ENCODE peak calls at places on chromosomes 2 and 18, in eight cellular contexts. Q is T-helper 9 cell; J is smooth muscle cell of the brain vasculature; D is body of pancreas; P is stimulated activated CD8-positive, alpha-beta memory T cell treated with anti-CD3 and anti-CD28 coated beads, Interleukin-4, amount 100 ng/mL, for 1 hour; Z is Calu3; R is G401; A is NCI-H2029. K is an unnamed sample.

GRCh38 chr2:138183700-138184099 is 219.4 kb downstream of the HNMT start:
- DNase-seq in Q (no peak), J (no peak), D (no peak), P (no peak), Z (no peak), R (no peak), A (no peak), K (no peak)

GRCh38 chr2:216574046-216574445 is 59.2 kb upstream of the IGFBP2 start:
- DNase-seq in Q (no peak), J (no peak), D (no peak), P (no peak), Z (no peak), R (no peak), A (no peak), K (peak)

GRCh38 chr2:155600914-155601760 is 731.4 kb downstream of the NR4A2 start:
- DNase-seq in Q (no peak), J (no peak), D (no peak), P (no peak), Z (no peak), R (no peak), A (no peak), K (no peak)

GRCh38 chr2:88671786-88672427 is 19.6 kb upstream of the RPIA start:
- DNase-seq in Q (no peak), J (no peak), D (peak), P (no peak), Z (peak), R (peak), A (peak), K (peak)

GRCh38 chr18:62795813-62796212 is 80.5 kb downstream of the PHLPP1 start:
- DNase-seq in Q (no peak), J (no peak), D (no peak), P (no peak), Z (no peak), R (no peak), A (no peak), K (no peak)

GRCh38 chr2:44358498-44358897 is 2.8 kb downstream of the PREPL start:
- DNase-seq in Q (peak), J (no peak), D (peak), P (no peak), Z (peak), R (peak), A (peak), K (no peak)

GRCh38 chr2:150459281-150459680 is 28.2 kb downstream of the RND3 start:
- DNase-seq in Q (no peak), J (no peak), D (no peak), P (no peak), Z (no peak), R (no peak), A (no peak), K (no peak)

GRCh38 chr2:38076250-38076709 is 329 bp upstream of the CYP1B1 start:
- DNase-seq in Q (no peak), J (peak), D (peak), P (no peak), Z (peak), R (no peak), A (no peak), K (peak)

GRCh38 chr2:157185828-157186227 is 71.7 kb upstream of the GALNT5 start:
- DNase-seq in Q (no peak), J (no peak), D (no peak), P (no peak), Z (no peak), R (no peak), A (no peak), K (no peak)

GRCh38 chr18:44848931-44849330 is 168.2 kb downstream of the SETBP1 start:
- DNase-seq in Q (no peak), J (no peak), D (peak), P (no peak), Z (no peak), R (peak), A (peak), K (no peak)

GRCh38 chr18:62877448-62878221 is 162.3 kb downstream of the PHLPP1 start:
- DNase-seq in Q (no peak), J (no peak), D (no peak), P (no peak), Z (no peak), R (no peak), A (no peak), K (no peak)

GRCh38 chr2:184799386-184799785 is 201.1 kb downstream of the ZNF804A start:
- DNase-seq in Q (no peak), J (no peak), D (no peak), P (no peak), Z (no peak), R (no peak), A (no peak), K (no peak)

GRCh38 chr2:37230581-37230980 is 815 bp downstream of the CEBPZ start:
- DNase-seq in Q (no peak), J (no peak), D (no peak), P (no peak), Z (no peak), R (no peak), A (no peak), K (no peak)

GRCh38 chr18:57951110-57951796 is 92.8 kb upstream of the NEDD4L start:
- DNase-seq in Q (no peak), J (no peak), D (no peak), P (no peak), Z (no peak), R (no peak), A (no peak), K (no peak)

GRCh38 chr2:29215073-29215472 is 99.9 kb downstream of the CLIP4 start:
- DNase-seq in Q (no peak), J (no peak), D (no peak), P (no peak), Z (no peak), R (no peak), A (no peak), K (no peak)

GRCh38 chr18:79867666-79868065 is 69.9 kb downstream of the KCNG2 start:
- DNase-seq in Q (no peak), J (no peak), D (no peak), P (no peak), Z (no peak), R (no peak), A (no peak), K (no peak)

GRCh38 chr2:211898697-211899096 is 639.9 kb downstream of the ERBB4 start:
- DNase-seq in Q (no peak), J (no peak), D (no peak), P (no peak), Z (no peak), R (no peak), A (no peak), K (no peak)

K was measured in WERI-Rb-1.